ENCODE peak calls at places on chromosomes 1 and 21, in eight cellular contexts. F is uterus, J is MCF 10A, I is GM23338, H is choroid plexus epithelial cell, U is fibroblast of pulmonary artery, X is hepatocyte, G is tibial artery. A is an unnamed sample.

GRCh38 chr1:26158271-26159112 is at the start of gene FAM110D:
- DNase-seq in F (no peak), J (no peak), I (peak; percentile 49), H (no peak), U (no peak), X (no peak), G (peak; percentile 37), A (no peak)

GRCh38 chr1:73593379-73593778 is 604.6 kb downstream of the LRRIQ3 start:
- DNase-seq in F (no peak), J (peak; percentile 67), I (peak; percentile 44), H (peak; percentile 5), U (peak; percentile 20), X (peak; percentile 66), G (no peak), A (peak; percentile 82)

GRCh38 chr1:29322861-29323585 is 86.7 kb downstream of the PTPRU start:
- DNase-seq in F (no peak), J (no peak), I (no peak), H (no peak), U (no peak), X (no peak), G (no peak), A (no peak)

GRCh38 chr1:112393634-112393976 is 2.4 kb upstream of the CTTNBP2NL start:
- DNase-seq in F (peak; percentile 31), J (peak; percentile 24), I (no peak), H (peak; percentile 25), U (peak; percentile 82), X (no peak), G (no peak), A (peak; percentile 34)

GRCh38 chr1:221458430-221459156 is 283.3 kb downstream of the DUSP10 start:
- DNase-seq in F (no peak), J (peak; percentile 66), I (no peak), H (peak; percentile 56), U (peak; percentile 90), X (no peak), G (no peak), A (no peak)

GRCh38 chr21:46667735-46668380 is 32.4 kb downstream of the PRMT2 start:
- DNase-seq in F (no peak), J (peak; percentile 43), I (peak; percentile 69), H (peak; percentile 73), U (peak; percentile 39), X (peak; percentile 41), G (no peak), A (peak; percentile 58)

GRCh38 chr21:40425981-40426380 is 421.0 kb downstream of the DSCAM start:
- DNase-seq in F (no peak), J (no peak), I (no peak), H (no peak), U (no peak), X (no peak), G (no peak), A (no peak)

GRCh38 chr1:15584489-15585363 is at the start of gene AGMAT:
- DNase-seq in F (peak; percentile 22), J (no peak), I (peak; percentile 95), H (peak; percentile 21), U (peak; percentile 25), X (peak; percentile 79), G (no peak), A (no peak)

GRCh38 chr1:207283421-207283820 is 38.1 kb upstream of the CD55 start:
- DNase-seq in F (no peak), J (no peak), I (no peak), H (no peak), U (no peak), X (no peak), G (no peak), A (no peak)

GRCh38 chr1:241979071-241979470 is 19.8 kb downstream of the MAP1LC3C start:
- DNase-seq in F (no peak), J (no peak), I (no peak), H (no peak), U (no peak), X (no peak), G (no peak), A (no peak)

GRCh38 chr1:25650219-25650576 is 33.6 kb downstream of the MAN1C1 start:
- DNase-seq in F (peak; percentile 8), J (no peak), I (no peak), H (no peak), U (no peak), X (no peak), G (no peak), A (no peak)

GRCh38 chr1:11838349-11839272 is 9.0 kb downstream of the NPPA start:
- DNase-seq in F (peak; percentile 74), J (peak; percentile 59), I (peak; percentile 80), H (peak; percentile 75), U (peak; percentile 67), X (peak; percentile 79), G (peak; percentile 78), A (no peak)

GRCh38 chr1:39398278-39399010 is 93.0 kb upstream of the BMP8A start:
- DNase-seq in F (peak; percentile 34), J (peak; percentile 92), I (peak; percentile 24), H (peak; percentile 98), U (peak; percentile 97), X (peak; percentile 84), G (peak; percentile 82), A (peak; percentile 97)

GRCh38 chr1:64470670-64471217 is 815 bp downstream of the CACHD1 start:
- DNase-seq in F (peak; percentile 46), J (peak; percentile 27), I (peak; percentile 55), H (peak; percentile 13), U (peak; percentile 17), X (peak; percentile 44), G (peak; percentile 67), A (peak; percentile 39)

GRCh38 chr1:234631721-234632125 is 21.7 kb upstream of the IRF2BP2 start:
- DNase-seq in F (no peak), J (peak; percentile 75), I (no peak), H (peak; percentile 94), U (peak; percentile 98), X (no peak), G (no peak), A (peak; percentile 90)

GRCh38 chr1:56590520-56591011 is 11.2 kb upstream of the PLPP3 start:
- DNase-seq in F (no peak), J (no peak), I (no peak), H (peak; percentile 25), U (peak; percentile 62), X (no peak), G (no peak), A (no peak)

GRCh38 chr21:46121286-46122221 is 23.6 kb downstream of the COL6A2 start:
- DNase-seq in F (peak; percentile 18), J (no peak), I (no peak), H (no peak), U (no peak), X (no peak), G (peak; percentile 64), A (no peak)

GRCh38 chr1:145688924-145689323 is 18.2 kb downstream of the PDZK1 start:
- DNase-seq in F (no peak), J (no peak), I (no peak), H (no peak), U (no peak), X (no peak), G (no peak), A (no peak)

GRCh38 chr1:206693029-206693428 is 8.3 kb downstream of the MAPKAPK2 start:
- DNase-seq in F (peak; percentile 82), J (no peak), I (no peak), H (peak; percentile 77), U (peak; percentile 74), X (no peak), G (peak; percentile 92), A (no peak)

GRCh38 chr1:46532095-46532494 is 19.4 kb downstream of the KNCN start:
- DNase-seq in F (no peak), J (no peak), I (no peak), H (no peak), U (no peak), X (no peak), G (no peak), A (no peak)

GRCh38 chr1:46529031-46529630 is 22.3 kb downstream of the KNCN start:
- DNase-seq in F (no peak), J (peak; percentile 80), I (no peak), H (no peak), U (no peak), X (no peak), G (no peak), A (no peak)

GRCh38 chr1:46532498-46533178 is 18.8 kb downstream of the KNCN start:
- DNase-seq in F (peak; percentile 58), J (no peak), I (peak; percentile 85), H (peak; percentile 50), U (peak; percentile 54), X (peak; percentile 82), G (peak; percentile 79), A (no peak)

GRCh38 chr1:46530311-46530710 is 21.1 kb downstream of the KNCN start:
- DNase-seq in F (no peak), J (no peak), I (no peak), H (no peak), U (no peak), X (no peak), G (no peak), A (no peak)

GRCh38 chr1:46530791-46531409 is 20.5 kb downstream of the KNCN start:
- DNase-seq in F (no peak), J (no peak), I (peak; percentile 72), H (no peak), U (no peak), X (peak; percentile 51), G (no peak), A (no peak)
- TF ChIP-seq CTCF in F (no peak), J (peak; percentile 14), I (peak; percentile 18), H (peak; percentile 37), U (peak; percentile 16), X (peak; percentile 20), G (no peak), A (peak; percentile 54)

GRCh38 chr1:96872757-96873156 is 151.2 kb downstream of the PTBP2 start:
- DNase-seq in F (no peak), J (no peak), I (peak; percentile 52), H (no peak), U (no peak), X (no peak), G (no peak), A (no peak)
- TF ChIP-seq CTCF in F (no peak), J (no peak), I (peak; percentile 56), H (no peak), U (no peak), X (no peak), G (no peak), A (no peak)

DNA sequence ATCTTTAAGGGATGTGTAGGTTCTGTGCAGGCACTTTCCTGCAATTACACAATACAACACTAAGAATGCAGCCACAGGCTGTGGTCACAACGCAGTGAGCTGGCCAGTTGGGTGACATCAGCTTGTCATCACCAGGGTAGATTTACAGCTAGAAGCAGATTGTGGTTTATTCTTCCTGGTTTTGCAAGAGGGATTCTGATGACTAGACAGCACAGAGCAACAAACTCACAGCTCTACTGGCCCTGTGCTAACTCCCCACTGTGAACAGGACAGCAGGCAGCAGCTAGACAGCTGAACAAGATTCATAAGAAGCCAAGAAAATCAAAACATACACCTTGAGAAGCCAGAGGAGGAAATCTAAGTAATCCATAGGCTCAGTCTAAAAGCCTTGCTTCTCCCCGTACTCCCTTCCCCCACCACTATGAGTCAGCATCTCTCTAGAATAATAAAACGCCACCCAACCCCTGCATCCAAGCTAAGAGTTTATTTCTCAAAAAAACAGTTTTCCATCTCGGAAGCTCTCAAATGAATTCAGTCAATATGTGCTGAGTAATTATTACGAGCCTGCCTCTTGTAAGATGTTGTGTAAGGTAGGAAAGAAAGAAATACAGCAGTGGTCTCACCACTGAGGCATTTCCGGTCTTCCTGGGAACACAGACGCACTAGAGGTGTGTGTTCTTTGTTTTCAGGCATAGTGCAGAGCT is 162.8 kb downstream of the NTPCR start:
- DNase-seq in F (peak; percentile 83), J (peak; percentile 100), I (peak; percentile 90), H (peak; percentile 100), U (peak; percentile 100), X (peak; percentile 87), G (peak; percentile 84), A (peak; percentile 100)
- TF ChIP-seq CTCF in F (no peak), J (no peak), I (no peak), H (no peak), U (no peak), X (no peak), G (no peak), A (no peak)

GRCh38 chr1:215824245-215824644 is 257.1 kb downstream of the KCTD3 start:
- DNase-seq in F (no peak), J (peak; percentile 32), I (peak; percentile 79), H (peak; percentile 28), U (peak; percentile 27), X (peak; percentile 3), G (no peak), A (no peak)
- TF ChIP-seq CTCF in F (no peak), J (peak; percentile 64), I (peak; percentile 87), H (peak; percentile 63), U (peak; percentile 41), X (peak; percentile 45), G (no peak), A (peak; percentile 47)